ENCODE peak calls at places on chromosome 9, in seven cellular contexts. J is A172, V is GDM1, O is RKO, S is MM.1S, U is cerebellar cortex, P is left cardiac atrium. F is an unnamed sample.

GRCh38 chr9:16769291-16769690 is 101.2 kb downstream of the BNC2 start:
- DNase-seq in J (no peak), V (no peak), O (no peak), S (no peak), U (no peak), P (no peak), F (no peak)

GRCh38 chr9:132609829-132610228 is 27.4 kb downstream of the BARHL1 start:
- DNase-seq in J (peak), V (no peak), O (peak), S (no peak), U (no peak), P (no peak), F (no peak)

GRCh38 chr9:135592331-135592590 is 30.7 kb downstream of the PAEP start:
- DNase-seq in J (no peak), V (no peak), O (no peak), S (no peak), U (no peak), P (no peak), F (no peak)

GRCh38 chr9:101578378-101578777 is 16.4 kb downstream of the PPP3R2 start:
- DNase-seq in J (peak), V (no peak), O (no peak), S (no peak), U (no peak), P (no peak), F (no peak)

GRCh38 chr9:94922098-94922607 is 195.7 kb downstream of the AOPEP start:
- DNase-seq in J (peak), V (no peak), O (no peak), S (no peak), U (peak), P (peak), F (no peak)

GRCh38 chr9:89508951-89509607 is 11.2 kb upstream of the SEMA4D start:
- DNase-seq in J (no peak), V (no peak), O (no peak), S (no peak), U (no peak), P (no peak), F (peak)

GRCh38 chr9:84773023-84773422 is 103.5 kb downstream of the NTRK2 start:
- DNase-seq in J (no peak), V (no peak), O (no peak), S (no peak), U (no peak), P (no peak), F (no peak)

GRCh38 chr9:13557724-13558123 is 278.2 kb upstream of the MPDZ start:
- DNase-seq in J (no peak), V (no peak), O (no peak), S (no peak), U (peak), P (no peak), F (no peak)

GRCh38 chr9:27499481-27499880 is 24.6 kb upstream of the IFNK start:
- DNase-seq in J (peak), V (no peak), O (peak), S (no peak), U (no peak), P (no peak), F (no peak)

GRCh38 chr9:121508415-121508814 is 8.8 kb upstream of the GGTA1 start:
- DNase-seq in J (no peak), V (no peak), O (no peak), S (no peak), U (no peak), P (no peak), F (no peak)

GRCh38 chr9:87375397-87376073 is 122.1 kb upstream of the DAPK1 start:
- DNase-seq in J (peak), V (no peak), O (no peak), S (no peak), U (peak), P (no peak), F (no peak)

GRCh38 chr9:69036799-69037198 is 1.2 kb downstream of the FXN start:
- DNase-seq in J (no peak), V (no peak), O (peak), S (no peak), U (no peak), P (no peak), F (no peak)

GRCh38 chr9:2610985-2611384 is 10.6 kb upstream of the VLDLR start:
- DNase-seq in J (no peak), V (no peak), O (no peak), S (no peak), U (no peak), P (no peak), F (no peak)

GRCh38 chr9:120640380-120640779 is 60.4 kb upstream of the CDK5RAP2 start:
- DNase-seq in J (no peak), V (no peak), O (no peak), S (no peak), U (no peak), P (no peak), F (no peak)

GRCh38 chr9:127144670-127145458 is 22.4 kb upstream of the ANGPTL2 start:
- DNase-seq in J (no peak), V (no peak), O (no peak), S (no peak), U (no peak), P (peak), F (no peak)

GRCh38 chr9:120899490-120900037 is 22.6 kb upstream of the PHF19 start:
- DNase-seq in J (no peak), V (no peak), O (no peak), S (no peak), U (no peak), P (no peak), F (no peak)

GRCh38 chr9:7147136-7148090 is 389.6 kb downstream of the KDM4C start:
- DNase-seq in J (no peak), V (no peak), O (no peak), S (no peak), U (peak), P (peak), F (no peak)

GRCh38 chr9:26502311-26502710 is 390.3 kb downstream of the CAAP1 start:
- DNase-seq in J (no peak), V (no peak), O (no peak), S (no peak), U (no peak), P (no peak), F (no peak)

GRCh38 chr9:134344068-134344820 is 18.0 kb downstream of the RXRA start:
- DNase-seq in J (no peak), V (no peak), O (no peak), S (no peak), U (no peak), P (peak), F (peak)

GRCh38 chr9:137314561-137315560 is 12.8 kb upstream of the NRARP start:
- DNase-seq in J (no peak), V (no peak), O (no peak), S (no peak), U (no peak), P (peak), F (no peak)

GRCh38 chr9:69197687-69198086 is 23.6 kb downstream of the TJP2 start:
- DNase-seq in J (no peak), V (no peak), O (no peak), S (no peak), U (no peak), P (no peak), F (no peak)

GRCh38 chr9:136634904-136635303 is 27.8 kb upstream of the EGFL7 start:
- DNase-seq in J (no peak), V (no peak), O (no peak), S (no peak), U (no peak), P (no peak), F (no peak)

GRCh38 chr9:131986576-131986975 is 93.1 kb downstream of the MED27 start:
- DNase-seq in J (no peak), V (no peak), O (no peak), S (no peak), U (no peak), P (no peak), F (no peak)

GRCh38 chr9:92736816-92737606 is 27.6 kb downstream of the BICD2 start:
- DNase-seq in J (no peak), V (no peak), O (no peak), S (no peak), U (no peak), P (no peak), F (no peak)

GRCh38 chr9:75876999-75877647 is 13.3 kb upstream of the PCSK5 start:
- DNase-seq in J (no peak), V (no peak), O (no peak), S (no peak), U (no peak), P (no peak), F (no peak)

GRCh38 chr9:100730126-100730525 is 152.2 kb downstream of the CAVIN4 start:
- DNase-seq in J (no peak), V (no peak), O (no peak), S (no peak), U (no peak), P (no peak), F (no peak)

GRCh38 chr9:136021171-136021890 is 60.2 kb upstream of the UBAC1 start:
- DNase-seq in J (no peak), V (no peak), O (no peak), S (no peak), U (no peak), P (no peak), F (no peak)

GRCh38 chr9:99560561-99560960 is 261.1 kb upstream of the NR4A3 start:
- DNase-seq in J (no peak), V (no peak), O (no peak), S (no peak), U (no peak), P (no peak), F (no peak)

GRCh38 chr9:83429229-83429628 is 109.0 kb downstream of the FRMD3 start:
- DNase-seq in J (no peak), V (no peak), O (no peak), S (no peak), U (no peak), P (no peak), F (no peak)